ENCODE peak calls at places on chromosomes 13 and 19, in eight cellular contexts. W is AG09309, X is lower lobe of right lung, V is NB4, S is PC-9, A is IMR-90, J is colonic mucosa, B is pancreas. H is an unnamed sample.

GRCh38 chr13:24085662-24086061 is 74.9 kb upstream of the SPATA13 start:
- DNase-seq in W (no peak), X (no peak), V (no peak), S (no peak), A (no peak), J (no peak), B (no peak), H (no peak)

GRCh38 chr19:34888091-34888490 is 38.6 kb upstream of the ZNF30 start:
- DNase-seq in W (no peak), X (no peak), V (no peak), S (no peak), A (no peak), J (no peak), B (no peak), H (no peak)

GRCh38 chr13:48165063-48165462 is 67.9 kb upstream of the ITM2B start:
- DNase-seq in W (no peak), X (no peak), V (no peak), S (no peak), A (no peak), J (no peak), B (no peak), H (no peak)

GRCh38 chr19:47813995-47814328 is 7.8 kb upstream of the CRX start:
- DNase-seq in W (no peak), X (no peak), V (no peak), S (no peak), A (no peak), J (no peak), B (no peak), H (no peak)

GRCh38 chr19:5302396-5302795 is 38.2 kb downstream of the PTPRS start:
- DNase-seq in W (no peak), X (no peak), V (no peak), S (no peak), A (no peak), J (no peak), B (no peak), H (no peak)

GRCh38 chr13:50589139-50589538 is 254.4 kb downstream of the DLEU7 start:
- DNase-seq in W (peak; percentile 93), X (no peak), V (peak; percentile 53), S (no peak), A (peak; percentile 91), J (no peak), B (no peak), H (peak; percentile 14)

GRCh38 chr19:2478756-2479555 is 3.0 kb downstream of the GADD45B start:
- DNase-seq in W (no peak), X (peak; percentile 88), V (peak; percentile 82), S (peak; percentile 60), A (peak; percentile 76), J (peak; percentile 80), B (peak; percentile 78), H (peak; percentile 85)

GRCh38 chr19:18591735-18592385 is 3.3 kb downstream of the REX1BD start:
- DNase-seq in W (peak; percentile 27), X (no peak), V (no peak), S (no peak), A (no peak), J (no peak), B (no peak), H (no peak)

GRCh38 chr19:13887529-13887928 is 10.6 kb downstream of the NANOS3 start:
- DNase-seq in W (peak; percentile 54), X (no peak), V (peak; percentile 88), S (peak; percentile 67), A (peak; percentile 15), J (no peak), B (no peak), H (no peak)

GRCh38 chr19:47210689-47211316 is 20.2 kb downstream of the BBC3 start:
- DNase-seq in W (no peak), X (peak; percentile 61), V (peak; percentile 96), S (peak; percentile 67), A (peak; percentile 80), J (peak; percentile 92), B (peak; percentile 84), H (peak; percentile 86)

GRCh38 chr13:102726430-102726829 is 31.6 kb upstream of the METTL21C start:
- DNase-seq in W (no peak), X (no peak), V (peak; percentile 32), S (no peak), A (no peak), J (no peak), B (no peak), H (peak; percentile 16)

GRCh38 chr19:7179917-7180306 is 110.4 kb downstream of the ZNF557 start:
- DNase-seq in W (no peak), X (no peak), V (no peak), S (no peak), A (no peak), J (no peak), B (no peak), H (no peak)

GRCh38 chr19:16117594-16118033 is 5.9 kb downstream of the RAB8A start:
- DNase-seq in W (no peak), X (no peak), V (peak; percentile 86), S (no peak), A (no peak), J (no peak), B (no peak), H (peak; percentile 91)

GRCh38 chr19:29685326-29685725 is 20.1 kb downstream of the PLEKHF1 start:
- DNase-seq in W (no peak), X (no peak), V (no peak), S (no peak), A (no peak), J (no peak), B (no peak), H (no peak)
- H3K4me3 ChIP-seq in W (no peak overlapping the region), X (no peak overlapping the region), V (no peak overlapping the region), S (no peak overlapping the region), A (no peak overlapping the region), J (no peak overlapping the region), B (no peak overlapping the region), H (no peak overlapping the region)

GRCh38 chr19:53813996-53814395 is 10.1 kb downstream of the NLRP12 start:
- DNase-seq in W (no peak), X (no peak), V (peak; percentile 21), S (no peak), A (peak; percentile 42), J (no peak), B (no peak), H (no peak)

GRCh38 chr19:53810187-53810546 is 13.9 kb downstream of the NLRP12 start:
- DNase-seq in W (no peak), X (no peak), V (no peak), S (no peak), A (no peak), J (no peak), B (no peak), H (no peak)

GRCh38 chr19:53810891-53811290 is 13.2 kb downstream of the NLRP12 start:
- DNase-seq in W (no peak), X (no peak), V (no peak), S (no peak), A (no peak), J (no peak), B (no peak), H (no peak)

GRCh38 chr19:53809518-53810186 is 14.5 kb downstream of the NLRP12 start:
- DNase-seq in W (no peak), X (no peak), V (peak; percentile 73), S (no peak), A (no peak), J (no peak), B (no peak), H (no peak)

DNA sequence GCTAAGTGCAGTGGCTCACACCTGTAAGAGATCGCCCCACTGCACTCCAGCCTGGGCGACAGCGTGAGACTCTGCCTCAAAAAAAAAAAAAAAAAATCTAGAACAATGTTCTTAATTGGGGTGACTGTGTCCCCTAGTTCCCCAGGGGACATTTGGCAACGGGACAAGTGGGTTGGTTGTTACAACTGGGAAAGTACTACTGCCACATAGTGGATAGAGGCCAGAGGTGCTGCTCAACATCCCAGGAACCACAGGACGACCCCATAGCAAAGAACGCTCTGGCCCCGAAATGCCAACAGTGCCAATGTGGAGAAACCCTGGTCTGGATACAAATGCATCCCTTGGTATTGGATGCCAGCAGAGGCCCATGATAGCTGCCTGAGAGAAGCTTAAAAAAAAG is 11.8 kb downstream of the NLRP12 start:
- DNase-seq in W (no peak), X (no peak), V (peak; percentile 55), S (no peak), A (no peak), J (no peak), B (no peak), H (no peak)
- TF ChIP-seq CTCF in W (peak; percentile 7), X (no peak), V (peak; percentile 34), S (peak; percentile 37), A (no peak), J (no peak), B (no peak), H (no peak)

GRCh38 chr13:30906411-30906990 is 430 bp downstream of the MEDAG start:
- DNase-seq in W (no peak), X (no peak), V (no peak), S (no peak), A (no peak), J (no peak), B (no peak), H (no peak)

GRCh38 chr13:30904043-30904442 is 2.0 kb upstream of the MEDAG start:
- DNase-seq in W (no peak), X (no peak), V (no peak), S (no peak), A (peak; percentile 52), J (no peak), B (no peak), H (no peak)

GRCh38 chr13:30908416-30908980 is 2.4 kb downstream of the MEDAG start:
- DNase-seq in W (no peak), X (no peak), V (no peak), S (no peak), A (peak; percentile 22), J (no peak), B (no peak), H (no peak)

GRCh38 chr13:30907167-30907761 is 1.2 kb downstream of the MEDAG start:
- DNase-seq in W (no peak), X (peak; percentile 51), V (no peak), S (no peak), A (peak; percentile 51), J (no peak), B (no peak), H (no peak)

DNA sequence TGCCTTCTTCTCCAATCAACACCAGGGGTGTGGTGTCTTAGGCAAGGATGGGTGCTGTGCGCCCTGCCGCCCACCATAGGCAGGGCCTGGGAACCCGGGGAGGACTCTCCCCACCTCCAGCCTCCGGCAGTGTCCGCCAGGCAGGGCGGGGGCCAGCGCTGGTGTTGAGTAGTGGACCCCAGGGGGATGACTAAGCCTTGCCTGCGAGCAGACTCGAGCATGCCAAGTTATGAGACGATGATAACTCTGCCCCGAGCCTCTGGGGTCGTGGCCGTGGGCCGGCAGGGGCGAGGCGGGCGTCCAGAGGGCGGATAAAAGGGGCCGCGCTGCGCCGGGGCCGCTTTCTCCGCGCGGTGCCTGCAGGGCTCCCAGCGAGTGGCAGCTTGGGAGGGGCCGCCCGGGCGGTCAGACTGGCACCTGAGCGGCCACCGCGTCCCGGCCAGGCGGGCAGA is at the start of gene MEDAG:
- DNase-seq in W (no peak), X (peak; percentile 50), V (no peak), S (no peak), A (peak; percentile 57), J (peak; percentile 39), B (peak; percentile 31), H (no peak)
- H3K4me3 ChIP-seq in W (no peak within 1 kb of the TSS), X (peak within 1 kb of the TSS; percentile 49), V (no peak within 1 kb of the TSS), S (no peak within 1 kb of the TSS), A (no peak within 1 kb of the TSS), J (peak within 1 kb of the TSS; percentile 15), B (no peak within 1 kb of the TSS), H (no peak within 1 kb of the TSS)

DNA sequence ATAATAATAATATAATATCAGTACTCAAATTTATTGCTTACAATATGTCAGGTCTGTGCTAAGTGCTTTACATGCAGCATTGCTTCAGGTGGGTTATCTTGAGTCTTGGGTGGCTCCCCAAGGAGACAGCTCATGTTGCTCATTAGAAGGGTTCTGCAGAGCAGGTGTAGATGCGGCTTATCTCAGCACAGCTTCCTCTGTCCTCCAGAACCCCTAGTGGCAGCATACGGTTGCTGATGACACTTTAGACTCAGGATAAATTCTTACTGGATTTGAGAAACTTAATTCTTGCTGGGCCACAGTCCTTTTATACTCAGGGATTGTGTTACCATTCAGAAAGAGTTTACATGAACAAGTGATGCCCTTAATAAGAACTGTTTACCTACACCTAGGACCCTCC is 8.9 kb downstream of the COG3 start:
- DNase-seq in W (no peak), X (no peak), V (peak; percentile 29), S (no peak), A (no peak), J (no peak), B (no peak), H (peak; percentile 36)
- TF ChIP-seq CTCF in W (no peak), X (no peak), V (peak; percentile 30), S (peak; percentile 15), A (peak; percentile 10), J (peak; percentile 35), B (no peak), H (peak; percentile 16)

H was measured in GM12865.